ENCODE peak calls at places on chromosome 2, in four cellular contexts. Y, K, A and E are unnamed samples.

GRCh38 chr2:140947236-140947635 is 1183.6 kb downstream of the LRP1B start:
- DNase-seq in K (no peak), A (no peak), Y (no peak), E (no peak)

GRCh38 chr2:238391042-238391441 is 35.7 kb upstream of the ASB1 start:
- DNase-seq in A (no peak), Y (no peak), K (no peak), E (no peak)

GRCh38 chr2:99140056-99140859 is 1.2 kb upstream of the C2orf15 start:
- DNase-seq in Y (no peak), A (no peak), K (no peak), E (no peak)

GRCh38 chr2:130915595-130916437 is 79.1 kb downstream of the ARHGEF4 start:
- DNase-seq in Y (no peak), A (no peak), K (no peak), E (no peak)

GRCh38 chr2:240434728-240435456 is 571 bp upstream of the GPC1 start:
- DNase-seq in A (peak), Y (peak), K (peak), E (no peak)

GRCh38 chr2:99841749-99842148 is 300.6 kb downstream of the AFF3 start:
- DNase-seq in K (no peak), A (no peak), Y (peak), E (no peak)

GRCh38 chr2:30670453-30670852 is 136.8 kb downstream of the CAPN13 start:
- DNase-seq in Y (no peak), A (no peak), K (peak), E (no peak)

GRCh38 chr2:168622559-168622958 is 166.5 kb downstream of the CERS6 start:
- DNase-seq in K (no peak), A (no peak), Y (no peak), E (no peak)

GRCh38 chr2:188884552-188884951 is 89.6 kb upstream of the COL3A1 start:
- DNase-seq in K (no peak), A (no peak), Y (no peak), E (no peak)

GRCh38 chr2:30730736-30731135 is 76.5 kb downstream of the CAPN13 start:
- DNase-seq in Y (no peak), K (peak), A (peak), E (no peak)

GRCh38 chr2:149601141-149601796 is 13.7 kb upstream of the MMADHC start:
- DNase-seq in A (no peak), K (no peak), Y (peak), E (no peak)

GRCh38 chr2:170155723-170156253 is 22.2 kb upstream of the MYO3B start:
- DNase-seq in Y (no peak), K (no peak), A (no peak), E (no peak)

GRCh38 chr2:71886241-71886640 is 261.4 kb downstream of the CYP26B1 start:
- DNase-seq in K (no peak), A (no peak), Y (no peak), E (no peak)

GRCh38 chr2:75787532-75788132 is 76.9 kb upstream of the GCFC2 start:
- DNase-seq in K (no peak), Y (peak), A (no peak), E (no peak)

GRCh38 chr2:99678651-99679050 is 188.8 kb upstream of the REV1 start:
- DNase-seq in Y (no peak), A (no peak), K (no peak), E (no peak)

GRCh38 chr2:204250692-204251091 is 294.6 kb upstream of the PARD3B start:
- DNase-seq in A (no peak), Y (no peak), K (no peak), E (no peak)

GRCh38 chr2:63763336-63764056 is 78.2 kb upstream of the UGP2 start:
- DNase-seq in K (no peak), A (no peak), Y (no peak), E (peak)

GRCh38 chr2:1681323-1682310 is 62.7 kb downstream of the PXDN start:
- DNase-seq in Y (no peak), A (peak), K (peak), E (no peak)

GRCh38 chr2:139465789-139466188 is 685.6 kb upstream of the NXPH2 start:
- DNase-seq in Y (no peak), A (no peak), K (no peak), E (no peak)

GRCh38 chr2:60492550-60492949 is 60.9 kb downstream of the BCL11A start:
- DNase-seq in A (no peak), K (no peak), Y (no peak), E (no peak)

GRCh38 chr2:25976884-25977741 is 5.2 kb downstream of the KIF3C start:
- DNase-seq in Y (no peak), K (no peak), A (peak), E (no peak)

GRCh38 chr2:27281855-27282559 is at the start of gene TRIM54:
- DNase-seq in K (no peak), Y (no peak), A (no peak), E (no peak)

GRCh38 chr2:144014108-144014507 is 505.8 kb downstream of the ZEB2 start:
- DNase-seq in Y (peak), A (no peak), K (no peak), E (no peak)

GRCh38 chr2:206968139-206969086 is 29.1 kb downstream of the CPO start:
- DNase-seq in K (no peak), A (no peak), Y (no peak), E (no peak)

GRCh38 chr2:231604101-231604684 is 11.5 kb downstream of the TEX44 start:
- DNase-seq in A (peak), K (peak), Y (no peak), E (no peak)

GRCh38 chr2:120245520-120245835 is 7.2 kb upstream of the RALB start:
- DNase-seq in A (peak), Y (no peak), K (peak), E (no peak)

GRCh38 chr2:129879614-129880180 is 99.8 kb upstream of the RAB6C start:
- DNase-seq in Y (no peak), A (no peak), K (no peak), E (no peak)

DNA sequence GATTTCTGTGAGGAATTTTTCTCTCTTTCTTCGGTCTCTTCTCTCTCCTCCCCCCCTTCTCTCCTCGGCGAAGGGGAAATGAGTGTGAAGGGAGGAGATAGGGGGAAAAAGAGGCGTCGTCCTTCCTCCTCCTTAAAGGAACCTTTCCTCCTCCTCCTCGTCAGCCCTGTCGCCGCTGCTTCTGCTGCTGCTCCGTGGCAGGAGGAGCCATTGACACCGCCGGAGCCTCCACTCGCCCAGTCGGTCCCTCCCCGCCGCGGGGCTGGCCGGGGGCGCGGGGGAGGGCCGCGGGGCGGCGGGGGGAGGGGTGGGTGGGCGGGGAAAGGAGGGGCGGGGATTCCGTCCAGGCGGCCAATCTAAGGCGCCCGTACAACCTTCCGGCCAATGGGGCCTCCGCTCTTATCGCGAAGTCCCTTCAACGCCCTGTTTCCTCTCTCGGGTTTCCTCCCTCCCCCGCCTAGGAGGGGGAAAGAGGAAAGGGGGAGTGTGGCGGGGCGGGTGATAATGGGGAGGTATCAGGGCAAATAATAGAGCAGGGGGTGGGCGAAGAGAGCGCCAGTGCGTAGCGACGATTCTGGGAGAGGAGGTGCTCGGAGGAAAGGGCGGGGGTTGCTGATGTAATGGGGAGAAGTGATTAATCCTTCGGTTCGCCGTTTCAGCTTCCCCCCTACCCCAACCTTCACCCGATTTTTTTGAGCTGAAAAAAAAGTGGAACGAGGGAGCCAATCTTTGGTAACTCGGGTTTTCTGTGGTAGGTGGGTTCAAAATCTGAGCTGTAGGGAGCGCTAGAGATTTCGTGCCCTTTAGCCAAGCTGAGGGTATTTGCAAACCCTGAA is at the start of gene FBXO11:
- DNase-seq in A (peak), Y (peak), K (peak), E (peak)
- TF ChIP-seq CTCF in A (peak), Y (peak), K (peak), E (peak)

GRCh38 chr2:68362069-68362468 is 3.0 kb upstream of the PLEK start:
- DNase-seq in Y (peak), K (peak), A (peak), E (no peak)
- H3K4me3 ChIP-seq in Y (no peak), K (no peak), A (no peak), E (no peak)

DNA sequence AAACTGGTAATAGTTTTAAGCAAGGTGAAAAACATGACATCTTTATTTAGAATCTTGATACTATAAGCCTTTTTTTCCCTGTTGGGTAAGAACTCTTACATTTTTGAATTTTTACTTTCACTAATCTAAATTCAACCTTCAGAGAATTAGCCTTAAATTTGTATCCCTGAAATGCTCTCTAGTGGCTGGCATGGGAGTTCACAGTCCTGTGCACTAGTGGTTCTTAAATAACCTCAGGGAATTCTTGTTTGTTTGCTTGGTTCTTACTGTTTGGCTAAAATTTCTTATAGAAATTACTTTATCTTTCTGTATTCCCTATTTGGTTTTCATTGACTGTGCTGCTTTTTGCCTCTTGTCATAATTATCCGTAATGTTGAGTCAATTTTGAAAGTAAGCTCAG is 391.2 kb upstream of the FIGN start:
- DNase-seq in A (no peak), K (no peak), Y (no peak), E (no peak)
- TF ChIP-seq CTCF in A (no peak), K (no peak), Y (peak), E (no peak)

DNA sequence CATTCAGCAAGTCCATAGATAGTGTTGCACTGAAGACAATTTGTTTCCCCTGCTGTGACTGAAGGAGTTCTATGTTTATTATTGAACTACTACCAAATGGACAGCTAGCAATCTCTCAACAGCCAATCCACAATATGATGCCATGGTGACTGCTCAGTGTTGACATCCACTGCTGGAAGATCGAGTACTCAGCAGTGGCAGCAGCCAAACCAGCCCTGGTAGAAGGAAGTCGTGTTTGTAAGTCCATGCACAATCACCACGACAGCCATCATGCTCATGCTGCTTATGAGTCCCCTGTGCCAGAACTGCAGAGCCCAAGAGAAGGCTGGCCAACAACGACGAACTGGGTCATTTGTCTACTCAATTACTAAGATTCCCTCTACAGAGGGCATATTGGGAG is 66.4 kb downstream of the OSR1 start:
- DNase-seq in Y (no peak), A (no peak), K (no peak), E (no peak)
- H3K4me3 ChIP-seq in Y (no peak), A (no peak), K (no peak), E (no peak)

DNA sequence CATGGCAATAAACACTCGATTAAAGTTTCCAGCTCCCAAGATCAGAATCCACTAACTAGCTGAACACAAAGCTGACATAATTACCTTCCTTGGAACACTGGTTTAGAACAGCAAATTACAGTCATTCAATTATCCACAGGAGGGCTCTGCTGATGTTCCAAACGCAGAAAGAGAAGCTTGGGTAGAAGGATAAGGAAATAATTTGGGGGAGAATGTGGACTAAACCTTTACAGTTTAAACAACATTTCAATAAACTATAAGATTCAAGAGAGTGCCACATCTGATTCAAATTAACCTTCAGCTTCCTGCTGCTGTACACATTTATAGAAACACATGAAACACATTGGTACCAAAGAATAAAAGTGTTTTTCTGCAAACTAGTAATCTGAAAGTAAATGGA is 67.8 kb upstream of the ARL4C start:
- DNase-seq in A (no peak), K (no peak), Y (no peak), E (no peak)
- TF ChIP-seq CTCF in A (no peak), K (no peak), Y (peak), E (peak)

DNA sequence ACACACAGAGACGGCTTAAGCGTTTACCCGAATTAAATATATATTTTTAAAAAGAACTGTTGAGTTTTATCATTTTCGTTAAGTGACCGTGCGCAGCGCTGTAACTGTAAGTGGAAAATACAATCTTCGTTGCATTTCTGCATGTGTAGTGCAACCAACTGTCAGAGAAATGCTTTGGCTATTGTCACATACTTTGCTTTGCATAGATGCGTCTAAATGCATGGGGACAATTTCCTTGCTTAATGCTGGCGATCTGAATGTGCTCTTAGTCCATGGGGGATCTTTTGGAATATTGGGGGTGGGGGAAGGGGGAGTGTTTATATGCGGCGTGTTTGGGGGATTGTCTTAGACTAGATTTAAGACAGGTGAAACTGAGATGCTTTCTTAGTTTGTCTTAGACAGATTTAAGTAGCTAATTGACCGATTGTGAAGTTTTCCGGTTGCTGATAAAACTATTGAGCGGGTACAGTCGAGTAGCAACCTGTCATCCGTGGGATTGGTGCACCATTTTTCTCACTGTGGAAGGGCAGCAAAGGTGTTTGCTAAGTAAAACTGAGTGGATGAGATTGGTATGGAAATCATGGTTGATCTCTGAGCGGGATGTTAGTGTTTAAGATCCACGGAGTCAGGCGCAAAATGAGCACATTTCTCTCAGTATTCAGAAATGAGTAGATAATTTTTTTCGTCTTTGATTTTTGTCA is 467 bp downstream of the VSNL1 start:
- DNase-seq in A (no peak), Y (no peak), K (no peak), E (no peak)
- H3K4me3 ChIP-seq in A (peak), Y (peak), K (peak), E (peak)

DNA sequence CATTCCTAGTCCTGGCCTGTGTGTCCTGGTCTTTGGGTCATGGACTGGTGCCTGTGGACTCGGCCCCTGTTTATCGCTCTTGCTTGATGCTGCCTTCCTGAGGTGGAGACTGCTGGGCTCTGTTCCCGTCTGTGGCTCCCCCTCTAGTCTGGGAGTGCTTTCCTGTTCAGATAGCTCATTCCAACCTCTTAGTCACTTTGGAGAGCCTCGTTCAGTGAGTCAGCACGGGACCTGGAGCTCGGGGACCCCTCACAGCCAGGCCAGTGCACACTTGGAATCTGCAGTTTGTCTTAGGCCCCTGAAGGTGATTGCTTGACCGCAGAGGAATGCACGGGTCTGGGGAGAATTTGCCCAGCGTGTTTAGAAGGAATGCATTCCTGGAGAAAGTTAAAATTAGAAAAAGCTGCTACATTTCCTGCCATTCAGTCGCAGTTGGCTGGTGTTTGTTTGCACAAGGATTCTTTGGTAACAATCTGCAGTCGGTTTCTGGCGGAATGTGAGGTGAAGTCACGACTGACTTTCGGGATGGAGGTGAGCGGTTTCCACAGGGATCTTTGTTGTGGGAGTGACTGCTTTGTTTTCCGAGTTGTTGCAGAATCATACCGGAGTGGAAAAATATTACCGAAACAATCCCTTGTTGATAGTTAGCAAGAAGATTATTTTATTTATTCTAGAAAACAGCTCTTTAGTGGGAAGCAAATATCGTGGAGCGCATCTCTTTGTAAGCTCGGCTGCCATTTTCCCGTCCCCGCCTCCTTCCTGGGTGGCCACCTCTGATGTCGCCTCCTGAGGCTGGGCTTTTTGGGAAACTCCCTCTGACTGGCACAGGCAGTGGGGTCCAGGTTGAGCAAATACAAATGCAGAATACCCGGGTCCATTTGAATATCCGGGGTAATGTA is 29.6 kb downstream of the SH3BP4 start:
- DNase-seq in A (no peak), K (peak), Y (peak), E (peak)
- TF ChIP-seq CTCF in A (no peak), K (no peak), Y (peak), E (peak)